ENCODE peak calls at places on chromosomes 16 and 17, in nine cellular contexts. One of them, this sample, is unnamed.

GRCh38 chr17:7839890-7840260 is 5.9 kb downstream of the KDM6B start:
- DNase-seq in activated T-cell treated with anti-CD3 and anti-CD28 coated beads, Interleukin-2, amount 50 U/mL, for 72 hours: peak
- DNase-seq in endothelial cell: no peak
- DNase-seq in EL: peak
- DNase-seq in NCI-H1694 treated with DMSO at 0.1 percent for 48 hours: peak
- DNase-seq in stimulated activated CD8-positive, alpha-beta memory T cell treated with anti-CD3 and anti-CD28 coated beads, Interleukin-15, amount 100 ng/mL, for 1 hour: no peak
- DNase-seq in RPMI8226: no peak
- DNase-seq in neuronal stem cell: no peak
- DNase-seq in SK-N-SH: no peak
- DNase-seq in this sample: no peak

GRCh38 chr16:27839419-27839818 is 224.1 kb downstream of the GSG1L start:
- DNase-seq in activated T-cell treated with anti-CD3 and anti-CD28 coated beads, Interleukin-2, amount 50 U/mL, for 72 hours: no peak
- DNase-seq in endothelial cell: no peak
- DNase-seq in EL: peak
- DNase-seq in NCI-H1694 treated with DMSO at 0.1 percent for 48 hours: no peak
- DNase-seq in stimulated activated CD8-positive, alpha-beta memory T cell treated with anti-CD3 and anti-CD28 coated beads, Interleukin-15, amount 100 ng/mL, for 1 hour: no peak
- DNase-seq in RPMI8226: no peak
- DNase-seq in neuronal stem cell: no peak
- DNase-seq in SK-N-SH: no peak
- DNase-seq in this sample: no peak

GRCh38 chr17:34156741-34157589 is 98.1 kb upstream of the CCL2 start:
- DNase-seq in activated T-cell treated with anti-CD3 and anti-CD28 coated beads, Interleukin-2, amount 50 U/mL, for 72 hours: no peak
- DNase-seq in endothelial cell: peak
- DNase-seq in EL: no peak
- DNase-seq in NCI-H1694 treated with DMSO at 0.1 percent for 48 hours: no peak
- DNase-seq in stimulated activated CD8-positive, alpha-beta memory T cell treated with anti-CD3 and anti-CD28 coated beads, Interleukin-15, amount 100 ng/mL, for 1 hour: no peak
- DNase-seq in RPMI8226: no peak
- DNase-seq in neuronal stem cell: peak
- DNase-seq in SK-N-SH: peak
- DNase-seq in this sample: no peak

GRCh38 chr16:89361756-89362155 is 128.6 kb downstream of the ANKRD11 start:
- DNase-seq in activated T-cell treated with anti-CD3 and anti-CD28 coated beads, Interleukin-2, amount 50 U/mL, for 72 hours: no peak
- DNase-seq in endothelial cell: no peak
- DNase-seq in EL: no peak
- DNase-seq in NCI-H1694 treated with DMSO at 0.1 percent for 48 hours: no peak
- DNase-seq in stimulated activated CD8-positive, alpha-beta memory T cell treated with anti-CD3 and anti-CD28 coated beads, Interleukin-15, amount 100 ng/mL, for 1 hour: no peak
- DNase-seq in RPMI8226: no peak
- DNase-seq in neuronal stem cell: no peak
- DNase-seq in SK-N-SH: no peak
- DNase-seq in this sample: no peak

GRCh38 chr17:6303664-6304063 is 131.3 kb downstream of the AIPL1 start:
- DNase-seq in activated T-cell treated with anti-CD3 and anti-CD28 coated beads, Interleukin-2, amount 50 U/mL, for 72 hours: peak
- DNase-seq in endothelial cell: peak
- DNase-seq in EL: peak
- DNase-seq in NCI-H1694 treated with DMSO at 0.1 percent for 48 hours: no peak
- DNase-seq in stimulated activated CD8-positive, alpha-beta memory T cell treated with anti-CD3 and anti-CD28 coated beads, Interleukin-15, amount 100 ng/mL, for 1 hour: no peak
- DNase-seq in RPMI8226: peak
- DNase-seq in neuronal stem cell: peak
- DNase-seq in SK-N-SH: no peak
- DNase-seq in this sample: peak

GRCh38 chr16:3580686-3581085 is 3.5 kb upstream of the NLRC3 start:
- DNase-seq in activated T-cell treated with anti-CD3 and anti-CD28 coated beads, Interleukin-2, amount 50 U/mL, for 72 hours: no peak
- DNase-seq in endothelial cell: no peak
- DNase-seq in EL: no peak
- DNase-seq in NCI-H1694 treated with DMSO at 0.1 percent for 48 hours: no peak
- DNase-seq in stimulated activated CD8-positive, alpha-beta memory T cell treated with anti-CD3 and anti-CD28 coated beads, Interleukin-15, amount 100 ng/mL, for 1 hour: no peak
- DNase-seq in RPMI8226: no peak
- DNase-seq in neuronal stem cell: no peak
- DNase-seq in SK-N-SH: no peak
- DNase-seq in this sample: peak

GRCh38 chr17:5693821-5694220 is 109.5 kb upstream of the NLRP1 start:
- DNase-seq in activated T-cell treated with anti-CD3 and anti-CD28 coated beads, Interleukin-2, amount 50 U/mL, for 72 hours: no peak
- DNase-seq in endothelial cell: no peak
- DNase-seq in EL: no peak
- DNase-seq in NCI-H1694 treated with DMSO at 0.1 percent for 48 hours: no peak
- DNase-seq in stimulated activated CD8-positive, alpha-beta memory T cell treated with anti-CD3 and anti-CD28 coated beads, Interleukin-15, amount 100 ng/mL, for 1 hour: no peak
- DNase-seq in RPMI8226: no peak
- DNase-seq in neuronal stem cell: no peak
- DNase-seq in SK-N-SH: no peak
- DNase-seq in this sample: no peak

GRCh38 chr17:73165616-73166404 is 1.0 kb downstream of the SSTR2 start:
- DNase-seq in activated T-cell treated with anti-CD3 and anti-CD28 coated beads, Interleukin-2, amount 50 U/mL, for 72 hours: no peak
- DNase-seq in endothelial cell: peak
- DNase-seq in EL: peak
- DNase-seq in NCI-H1694 treated with DMSO at 0.1 percent for 48 hours: no peak
- DNase-seq in stimulated activated CD8-positive, alpha-beta memory T cell treated with anti-CD3 and anti-CD28 coated beads, Interleukin-15, amount 100 ng/mL, for 1 hour: no peak
- DNase-seq in RPMI8226: no peak
- DNase-seq in neuronal stem cell: peak
- DNase-seq in SK-N-SH: peak
- DNase-seq in this sample: no peak

GRCh38 chr16:27370318-27370717 is 31.7 kb upstream of the IL21R start:
- DNase-seq in activated T-cell treated with anti-CD3 and anti-CD28 coated beads, Interleukin-2, amount 50 U/mL, for 72 hours: no peak
- DNase-seq in endothelial cell: no peak
- DNase-seq in EL: no peak
- DNase-seq in NCI-H1694 treated with DMSO at 0.1 percent for 48 hours: no peak
- DNase-seq in stimulated activated CD8-positive, alpha-beta memory T cell treated with anti-CD3 and anti-CD28 coated beads, Interleukin-15, amount 100 ng/mL, for 1 hour: no peak
- DNase-seq in RPMI8226: no peak
- DNase-seq in neuronal stem cell: no peak
- DNase-seq in SK-N-SH: no peak
- DNase-seq in this sample: no peak

GRCh38 chr16:80583466-80583865 is 42.7 kb downstream of the DYNLRB2 start:
- DNase-seq in activated T-cell treated with anti-CD3 and anti-CD28 coated beads, Interleukin-2, amount 50 U/mL, for 72 hours: peak
- DNase-seq in endothelial cell: no peak
- DNase-seq in EL: peak
- DNase-seq in NCI-H1694 treated with DMSO at 0.1 percent for 48 hours: no peak
- DNase-seq in stimulated activated CD8-positive, alpha-beta memory T cell treated with anti-CD3 and anti-CD28 coated beads, Interleukin-15, amount 100 ng/mL, for 1 hour: no peak
- DNase-seq in RPMI8226: peak
- DNase-seq in neuronal stem cell: no peak
- DNase-seq in SK-N-SH: no peak
- DNase-seq in this sample: peak

GRCh38 chr17:16003841-16004240 is 4.2 kb downstream of the TTC19 start:
- DNase-seq in activated T-cell treated with anti-CD3 and anti-CD28 coated beads, Interleukin-2, amount 50 U/mL, for 72 hours: no peak
- DNase-seq in endothelial cell: no peak
- DNase-seq in EL: no peak
- DNase-seq in NCI-H1694 treated with DMSO at 0.1 percent for 48 hours: no peak
- DNase-seq in stimulated activated CD8-positive, alpha-beta memory T cell treated with anti-CD3 and anti-CD28 coated beads, Interleukin-15, amount 100 ng/mL, for 1 hour: no peak
- DNase-seq in RPMI8226: no peak
- DNase-seq in neuronal stem cell: no peak
- DNase-seq in SK-N-SH: no peak
- DNase-seq in this sample: no peak

GRCh38 chr17:37714897-37715296 is 30.0 kb downstream of the HNF1B start:
- DNase-seq in activated T-cell treated with anti-CD3 and anti-CD28 coated beads, Interleukin-2, amount 50 U/mL, for 72 hours: no peak
- DNase-seq in endothelial cell: no peak
- DNase-seq in EL: no peak
- DNase-seq in NCI-H1694 treated with DMSO at 0.1 percent for 48 hours: no peak
- DNase-seq in stimulated activated CD8-positive, alpha-beta memory T cell treated with anti-CD3 and anti-CD28 coated beads, Interleukin-15, amount 100 ng/mL, for 1 hour: no peak
- DNase-seq in RPMI8226: no peak
- DNase-seq in neuronal stem cell: no peak
- DNase-seq in SK-N-SH: no peak
- DNase-seq in this sample: no peak

GRCh38 chr17:78365561-78366108 is 5.8 kb upstream of the SOCS3 start:
- DNase-seq in activated T-cell treated with anti-CD3 and anti-CD28 coated beads, Interleukin-2, amount 50 U/mL, for 72 hours: no peak
- DNase-seq in endothelial cell: peak
- DNase-seq in EL: no peak
- DNase-seq in NCI-H1694 treated with DMSO at 0.1 percent for 48 hours: no peak
- DNase-seq in stimulated activated CD8-positive, alpha-beta memory T cell treated with anti-CD3 and anti-CD28 coated beads, Interleukin-15, amount 100 ng/mL, for 1 hour: no peak
- DNase-seq in RPMI8226: no peak
- DNase-seq in neuronal stem cell: peak
- DNase-seq in SK-N-SH: no peak
- DNase-seq in this sample: no peak

GRCh38 chr16:3131755-3132377 is 3.0 kb upstream of the ZNF213 start:
- DNase-seq in activated T-cell treated with anti-CD3 and anti-CD28 coated beads, Interleukin-2, amount 50 U/mL, for 72 hours: peak
- DNase-seq in endothelial cell: peak
- DNase-seq in EL: peak
- DNase-seq in NCI-H1694 treated with DMSO at 0.1 percent for 48 hours: no peak
- DNase-seq in stimulated activated CD8-positive, alpha-beta memory T cell treated with anti-CD3 and anti-CD28 coated beads, Interleukin-15, amount 100 ng/mL, for 1 hour: no peak
- DNase-seq in RPMI8226: peak
- DNase-seq in neuronal stem cell: no peak
- DNase-seq in SK-N-SH: peak
- DNase-seq in this sample: no peak

This sample was measured in skeletal muscle cell.